ENCODE peak calls at places on chromosomes 6 and 20, in six cellular contexts. G is kidney tubule cell; L is activated T-cell treated with anti-CD3 and anti-CD28 coated beads, Interleukin-2, amount 50 U/mL, for 72 hours; A is germinal center; B is HS-27A; U is T-helper 22 cell. K is an unnamed sample.

GRCh38 chr20:54172532-54172855 is 1.3 kb downstream of the CYP24A1 start:
- DNase-seq in G (no peak), L (no peak), A (no peak), B (no peak), U (no peak), K (no peak)

GRCh38 chr6:152368761-152369624 is 268.2 kb downstream of the SYNE1 start:
- DNase-seq in G (no peak), L (no peak), A (no peak), B (no peak), U (no peak), K (no peak)

GRCh38 chr6:136525586-136526195 is 24.5 kb downstream of the MAP7 start:
- DNase-seq in G (peak), L (no peak), A (no peak), B (no peak), U (no peak), K (no peak)

GRCh38 chr20:46400828-46401477 is 5.5 kb downstream of the ELMO2 start:
- DNase-seq in G (no peak), L (peak), A (no peak), B (no peak), U (peak), K (no peak)

GRCh38 chr6:91097316-91097878 is 510.5 kb upstream of the MAP3K7 start:
- DNase-seq in G (no peak), L (no peak), A (no peak), B (no peak), U (no peak), K (no peak)

GRCh38 chr20:9590189-9590588 is 75.8 kb downstream of the LAMP5 start:
- DNase-seq in G (peak), L (no peak), A (no peak), B (peak), U (no peak), K (peak)

GRCh38 chr6:170028629-170029345 is 262.1 kb downstream of the DLL1 start:
- DNase-seq in G (no peak), L (no peak), A (no peak), B (no peak), U (no peak), K (no peak)

GRCh38 chr6:47414517-47415167 is 62.9 kb upstream of the CD2AP start:
- DNase-seq in G (peak), L (peak), A (peak), B (no peak), U (no peak), K (no peak)

GRCh38 chr6:113396644-113397201 is 460.4 kb upstream of the MARCKS start:
- DNase-seq in G (no peak), L (no peak), A (no peak), B (no peak), U (no peak), K (no peak)

GRCh38 chr6:111985202-111985731 is 68.6 kb upstream of the CCN6 start:
- DNase-seq in G (peak), L (peak), A (no peak), B (peak), U (no peak), K (peak)

GRCh38 chr20:63873477-63873971 is 8.5 kb downstream of the TPD52L2 start:
- DNase-seq in G (peak), L (peak), A (no peak), B (no peak), U (no peak), K (no peak)

GRCh38 chr20:5719861-5720401 is 30.3 kb upstream of the SHLD1 start:
- DNase-seq in G (peak), L (peak), A (no peak), B (no peak), U (no peak), K (no peak)

GRCh38 chr6:20811112-20811746 is 277.0 kb downstream of the CDKAL1 start:
- DNase-seq in G (peak), L (no peak), A (no peak), B (peak), U (no peak), K (peak)

GRCh38 chr6:158970640-158971291 is 29.2 kb downstream of the RSPH3 start:
- DNase-seq in G (peak), L (no peak), A (no peak), B (no peak), U (no peak), K (no peak)

GRCh38 chr6:9516207-9516606 is 898.7 kb downstream of the TFAP2A start:
- DNase-seq in G (peak), L (no peak), A (no peak), B (peak), U (no peak), K (peak)

GRCh38 chr20:13771853-13772453 is 12.8 kb downstream of the ESF1 start:
- DNase-seq in G (peak), L (no peak), A (peak), B (no peak), U (no peak), K (no peak)